ENCODE peak calls at places on chromosomes 13 and 19, in nine cellular contexts. One of them, this sample, is unnamed.

GRCh38 chr19:23822735-23823134 is 64.0 kb upstream of the ZNF681 start:
- DNase-seq in RWPE2: no peak
- DNase-seq in AG04450: no peak
- DNase-seq in right cardiac atrium: no peak
- DNase-seq in endodermal cell: no peak
- DNase-seq in IMR-90: no peak
- DNase-seq in left ventricle myocardium inferior: no peak
- DNase-seq in vagina: no peak
- DNase-seq in adrenal gland: no peak
- DNase-seq in this sample: peak; percentile 32

GRCh38 chr13:101140087-101140770 is 276.1 kb downstream of the NALCN start:
- DNase-seq in RWPE2: no peak
- DNase-seq in AG04450: no peak
- DNase-seq in right cardiac atrium: no peak
- DNase-seq in endodermal cell: no peak
- DNase-seq in IMR-90: no peak
- DNase-seq in left ventricle myocardium inferior: no peak
- DNase-seq in vagina: no peak
- DNase-seq in adrenal gland: no peak
- DNase-seq in this sample: no peak

GRCh38 chr19:2337329-2337707 is 8.8 kb downstream of the SPPL2B start:
- DNase-seq in RWPE2: no peak
- DNase-seq in AG04450: no peak
- DNase-seq in right cardiac atrium: peak; percentile 54
- DNase-seq in endodermal cell: peak; percentile 86
- DNase-seq in IMR-90: peak; percentile 43
- DNase-seq in left ventricle myocardium inferior: no peak
- DNase-seq in vagina: no peak
- DNase-seq in adrenal gland: peak; percentile 49
- DNase-seq in this sample: peak; percentile 62

GRCh38 chr13:96796234-96796633 is 198.0 kb downstream of the OXGR1 start:
- DNase-seq in RWPE2: no peak
- DNase-seq in AG04450: no peak
- DNase-seq in right cardiac atrium: no peak
- DNase-seq in endodermal cell: no peak
- DNase-seq in IMR-90: no peak
- DNase-seq in left ventricle myocardium inferior: no peak
- DNase-seq in vagina: no peak
- DNase-seq in adrenal gland: no peak
- DNase-seq in this sample: no peak

GRCh38 chr19:50658438-50659317 is 9.4 kb downstream of the C19orf81 start:
- DNase-seq in RWPE2: no peak
- DNase-seq in AG04450: no peak
- DNase-seq in right cardiac atrium: peak; percentile 89
- DNase-seq in endodermal cell: peak; percentile 97
- DNase-seq in IMR-90: peak; percentile 64
- DNase-seq in left ventricle myocardium inferior: peak; percentile 51
- DNase-seq in vagina: no peak
- DNase-seq in adrenal gland: peak; percentile 74
- DNase-seq in this sample: peak; percentile 91

GRCh38 chr13:42498521-42498920 is 75.4 kb upstream of the TNFSF11 start:
- DNase-seq in RWPE2: no peak
- DNase-seq in AG04450: no peak
- DNase-seq in right cardiac atrium: no peak
- DNase-seq in endodermal cell: no peak
- DNase-seq in IMR-90: no peak
- DNase-seq in left ventricle myocardium inferior: no peak
- DNase-seq in vagina: no peak
- DNase-seq in adrenal gland: no peak
- DNase-seq in this sample: no peak

GRCh38 chr19:16349551-16350171 is 25.0 kb downstream of the KLF2 start:
- DNase-seq in RWPE2: no peak
- DNase-seq in AG04450: no peak
- DNase-seq in right cardiac atrium: peak; percentile 38
- DNase-seq in endodermal cell: no peak
- DNase-seq in IMR-90: no peak
- DNase-seq in left ventricle myocardium inferior: no peak
- DNase-seq in vagina: no peak
- DNase-seq in adrenal gland: no peak
- DNase-seq in this sample: no peak

GRCh38 chr13:33181264-33181663 is 104.3 kb downstream of the STARD13 start:
- DNase-seq in RWPE2: no peak
- DNase-seq in AG04450: no peak
- DNase-seq in right cardiac atrium: no peak
- DNase-seq in endodermal cell: no peak
- DNase-seq in IMR-90: no peak
- DNase-seq in left ventricle myocardium inferior: no peak
- DNase-seq in vagina: no peak
- DNase-seq in adrenal gland: no peak
- DNase-seq in this sample: no peak

GRCh38 chr13:100674848-100675659 is 459 bp upstream of the TMTC4 start:
- DNase-seq in RWPE2: peak; percentile 97
- DNase-seq in AG04450: peak; percentile 92
- DNase-seq in right cardiac atrium: peak; percentile 100
- DNase-seq in endodermal cell: peak; percentile 100
- DNase-seq in IMR-90: peak; percentile 96
- DNase-seq in left ventricle myocardium inferior: peak; percentile 100
- DNase-seq in vagina: peak; percentile 99
- DNase-seq in adrenal gland: peak; percentile 99
- DNase-seq in this sample: peak; percentile 98

GRCh38 chr19:15201374-15202023 is 704 bp upstream of the NOTCH3 start:
- DNase-seq in RWPE2: no peak
- DNase-seq in AG04450: no peak
- DNase-seq in right cardiac atrium: no peak
- DNase-seq in endodermal cell: no peak
- DNase-seq in IMR-90: no peak
- DNase-seq in left ventricle myocardium inferior: no peak
- DNase-seq in vagina: no peak
- DNase-seq in adrenal gland: no peak
- DNase-seq in this sample: no peak

GRCh38 chr19:37907735-37908066 is 693 bp downstream of the SIPA1L3 start:
- DNase-seq in RWPE2: no peak
- DNase-seq in AG04450: no peak
- DNase-seq in right cardiac atrium: no peak
- DNase-seq in endodermal cell: no peak
- DNase-seq in IMR-90: no peak
- DNase-seq in left ventricle myocardium inferior: no peak
- DNase-seq in vagina: no peak
- DNase-seq in adrenal gland: no peak
- DNase-seq in this sample: no peak

GRCh38 chr13:30985637-30986205 is 53.3 kb downstream of the TEX26 start:
- DNase-seq in RWPE2: no peak
- DNase-seq in AG04450: no peak
- DNase-seq in right cardiac atrium: no peak
- DNase-seq in endodermal cell: no peak
- DNase-seq in IMR-90: peak; percentile 79
- DNase-seq in left ventricle myocardium inferior: no peak
- DNase-seq in vagina: no peak
- DNase-seq in adrenal gland: no peak
- DNase-seq in this sample: peak; percentile 67

GRCh38 chr13:113291997-113292862 is 4.8 kb upstream of the LAMP1 start:
- DNase-seq in RWPE2: no peak
- DNase-seq in AG04450: no peak
- DNase-seq in right cardiac atrium: peak; percentile 71
- DNase-seq in endodermal cell: peak; percentile 68
- DNase-seq in IMR-90: peak; percentile 51
- DNase-seq in left ventricle myocardium inferior: peak; percentile 28
- DNase-seq in vagina: no peak
- DNase-seq in adrenal gland: peak; percentile 41
- DNase-seq in this sample: no peak

GRCh38 chr19:46753420-46754155 is 7.3 kb upstream of the STRN4 start:
- DNase-seq in RWPE2: no peak
- DNase-seq in AG04450: no peak
- DNase-seq in right cardiac atrium: peak; percentile 68
- DNase-seq in endodermal cell: peak; percentile 93
- DNase-seq in IMR-90: no peak
- DNase-seq in left ventricle myocardium inferior: peak; percentile 41
- DNase-seq in vagina: no peak
- DNase-seq in adrenal gland: peak; percentile 48
- DNase-seq in this sample: peak; percentile 70

GRCh38 chr13:113845723-113846638 is 17.9 kb downstream of the GAS6 start:
- DNase-seq in RWPE2: peak; percentile 26
- DNase-seq in AG04450: no peak
- DNase-seq in right cardiac atrium: peak; percentile 42
- DNase-seq in endodermal cell: peak; percentile 29
- DNase-seq in IMR-90: no peak
- DNase-seq in left ventricle myocardium inferior: no peak
- DNase-seq in vagina: no peak
- DNase-seq in adrenal gland: no peak
- DNase-seq in this sample: no peak

GRCh38 chr19:10680545-10681135 is 20.6 kb upstream of the QTRT1 start:
- DNase-seq in RWPE2: no peak
- DNase-seq in AG04450: no peak
- DNase-seq in right cardiac atrium: no peak
- DNase-seq in endodermal cell: no peak
- DNase-seq in IMR-90: no peak
- DNase-seq in left ventricle myocardium inferior: no peak
- DNase-seq in vagina: no peak
- DNase-seq in adrenal gland: no peak
- DNase-seq in this sample: no peak
- H3K27ac ChIP-seq in RWPE2: no peak overlapping the region
- H3K27ac ChIP-seq in AG04450: no peak overlapping the region
- H3K27ac ChIP-seq in right cardiac atrium: no peak overlapping the region
- H3K27ac ChIP-seq in endodermal cell: no peak overlapping the region
- H3K27ac ChIP-seq in IMR-90: no peak overlapping the region
- H3K27ac ChIP-seq in left ventricle myocardium inferior: no peak overlapping the region
- H3K27ac ChIP-seq in vagina: no peak overlapping the region
- H3K27ac ChIP-seq in adrenal gland: no peak overlapping the region
- H3K27ac ChIP-seq in this sample: no peak overlapping the region

GRCh38 chr19:7246601-7247000 is 47.6 kb downstream of the INSR start:
- DNase-seq in RWPE2: no peak
- DNase-seq in AG04450: no peak
- DNase-seq in right cardiac atrium: no peak
- DNase-seq in endodermal cell: no peak
- DNase-seq in IMR-90: no peak
- DNase-seq in left ventricle myocardium inferior: no peak
- DNase-seq in vagina: no peak
- DNase-seq in adrenal gland: no peak
- DNase-seq in this sample: no peak
- H3K27ac ChIP-seq in RWPE2: no peak overlapping the region
- H3K27ac ChIP-seq in AG04450: no peak overlapping the region
- H3K27ac ChIP-seq in right cardiac atrium: no peak overlapping the region
- H3K27ac ChIP-seq in endodermal cell: no peak overlapping the region
- H3K27ac ChIP-seq in IMR-90: no peak overlapping the region
- H3K27ac ChIP-seq in left ventricle myocardium inferior: no peak overlapping the region
- H3K27ac ChIP-seq in vagina: no peak overlapping the region
- H3K27ac ChIP-seq in adrenal gland: peak overlapping the region; percentile 67
- H3K27ac ChIP-seq in this sample: no peak overlapping the region

DNA sequence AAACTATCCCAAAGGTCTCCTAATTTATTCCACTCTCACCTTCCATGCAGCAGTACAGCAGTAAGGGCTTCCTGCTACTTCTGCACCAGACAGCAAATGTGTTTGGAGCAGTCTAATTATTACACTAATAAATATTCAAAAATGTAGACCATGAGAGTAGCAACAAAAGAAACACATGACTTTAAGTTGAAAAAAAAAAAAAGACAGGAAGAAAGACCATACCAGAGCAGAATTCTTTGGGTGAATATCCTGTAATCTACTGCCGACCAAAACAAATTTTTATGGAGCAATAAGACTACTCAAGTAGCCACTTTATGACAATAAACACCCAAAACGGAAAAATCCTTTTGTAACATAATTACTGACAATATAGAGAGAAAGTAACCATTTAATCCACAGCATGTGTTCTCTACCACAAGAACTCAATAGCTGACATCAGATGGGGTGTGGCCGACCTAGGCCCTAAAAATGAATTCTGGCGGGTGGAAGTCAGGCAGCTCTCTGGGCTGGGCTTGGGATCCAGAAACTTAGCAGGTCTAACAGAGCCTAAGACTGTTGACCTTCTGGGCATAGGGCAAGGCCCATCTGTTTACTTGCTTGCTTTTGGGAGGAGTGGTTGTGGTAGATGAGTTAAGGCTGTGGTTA is 4.6 kb downstream of the KLF12 start:
- DNase-seq in RWPE2: no peak
- DNase-seq in AG04450: no peak
- DNase-seq in right cardiac atrium: peak; percentile 30
- DNase-seq in endodermal cell: no peak
- DNase-seq in IMR-90: no peak
- DNase-seq in left ventricle myocardium inferior: peak; percentile 21
- DNase-seq in vagina: no peak
- DNase-seq in adrenal gland: no peak
- DNase-seq in this sample: no peak
- H3K27ac ChIP-seq in RWPE2: no peak overlapping the region
- H3K27ac ChIP-seq in AG04450: no peak overlapping the region
- H3K27ac ChIP-seq in right cardiac atrium: peak overlapping the region; percentile 71
- H3K27ac ChIP-seq in endodermal cell: no peak overlapping the region
- H3K27ac ChIP-seq in IMR-90: peak overlapping the region; percentile 70
- H3K27ac ChIP-seq in left ventricle myocardium inferior: peak overlapping the region; percentile 99
- H3K27ac ChIP-seq in vagina: no peak overlapping the region
- H3K27ac ChIP-seq in adrenal gland: no peak overlapping the region
- H3K27ac ChIP-seq in this sample: no peak overlapping the region

GRCh38 chr19:10102787-10103236 is 334 bp upstream of the ANGPTL6 start:
- DNase-seq in RWPE2: no peak
- DNase-seq in AG04450: no peak
- DNase-seq in right cardiac atrium: no peak
- DNase-seq in endodermal cell: no peak
- DNase-seq in IMR-90: no peak
- DNase-seq in left ventricle myocardium inferior: no peak
- DNase-seq in vagina: no peak
- DNase-seq in adrenal gland: no peak
- DNase-seq in this sample: no peak

GRCh38 chr19:10106100-10106936 is at the start of gene PPAN:
- DNase-seq in RWPE2: peak; percentile 98
- DNase-seq in AG04450: peak; percentile 95
- DNase-seq in right cardiac atrium: peak; percentile 99
- DNase-seq in endodermal cell: peak; percentile 98
- DNase-seq in IMR-90: peak; percentile 98
- DNase-seq in left ventricle myocardium inferior: peak; percentile 97
- DNase-seq in vagina: peak; percentile 96
- DNase-seq in adrenal gland: peak; percentile 99
- DNase-seq in this sample: peak; percentile 99

GRCh38 chr19:10104130-10104513 is 1.6 kb upstream of the ANGPTL6 start:
- DNase-seq in RWPE2: no peak
- DNase-seq in AG04450: no peak
- DNase-seq in right cardiac atrium: no peak
- DNase-seq in endodermal cell: no peak
- DNase-seq in IMR-90: no peak
- DNase-seq in left ventricle myocardium inferior: no peak
- DNase-seq in vagina: no peak
- DNase-seq in adrenal gland: no peak
- DNase-seq in this sample: no peak

GRCh38 chr19:10105241-10106099 is 692 bp upstream of the PPAN start:
- DNase-seq in RWPE2: no peak
- DNase-seq in AG04450: no peak
- DNase-seq in right cardiac atrium: peak; percentile 19
- DNase-seq in endodermal cell: no peak
- DNase-seq in IMR-90: no peak
- DNase-seq in left ventricle myocardium inferior: no peak
- DNase-seq in vagina: no peak
- DNase-seq in adrenal gland: no peak
- DNase-seq in this sample: no peak

DNA sequence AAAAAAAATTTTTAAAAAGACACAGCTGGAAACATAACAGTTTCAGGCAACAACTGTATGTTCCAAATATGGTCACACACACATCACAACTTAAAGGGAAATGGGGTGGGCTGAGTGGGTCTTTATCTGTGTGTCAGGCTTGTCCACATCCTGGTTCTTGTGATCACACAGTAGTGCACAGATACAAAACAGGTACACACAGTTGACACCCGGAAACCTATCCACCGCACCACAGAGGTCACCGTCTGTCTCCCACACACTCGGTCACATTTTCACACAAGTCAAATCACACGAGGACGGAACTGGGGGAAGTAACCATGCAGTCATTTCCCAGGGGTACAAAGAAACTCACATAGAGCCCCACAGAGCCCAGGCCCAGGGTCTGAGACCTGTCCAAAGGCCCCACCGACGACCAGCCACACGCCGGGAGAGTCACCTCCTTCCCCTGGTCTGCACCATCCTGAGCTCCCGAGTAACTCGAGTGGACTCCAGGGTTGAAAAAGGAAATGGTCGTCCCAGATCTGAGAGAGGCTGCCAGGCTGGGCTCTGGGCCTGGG is 1.4 kb upstream of the PPAN start:
- DNase-seq in RWPE2: no peak
- DNase-seq in AG04450: no peak
- DNase-seq in right cardiac atrium: peak; percentile 41
- DNase-seq in endodermal cell: no peak
- DNase-seq in IMR-90: no peak
- DNase-seq in left ventricle myocardium inferior: no peak
- DNase-seq in vagina: peak; percentile 90
- DNase-seq in adrenal gland: no peak
- DNase-seq in this sample: no peak
- H3K27ac ChIP-seq in RWPE2: no peak overlapping the region
- H3K27ac ChIP-seq in AG04450: no peak overlapping the region
- H3K27ac ChIP-seq in right cardiac atrium: no peak overlapping the region
- H3K27ac ChIP-seq in endodermal cell: no peak overlapping the region
- H3K27ac ChIP-seq in IMR-90: no peak overlapping the region
- H3K27ac ChIP-seq in left ventricle myocardium inferior: no peak overlapping the region
- H3K27ac ChIP-seq in vagina: peak overlapping the region; percentile 44
- H3K27ac ChIP-seq in adrenal gland: no peak overlapping the region
- H3K27ac ChIP-seq in this sample: no peak overlapping the region

This sample was measured in mesendoderm.